ENCODE peak calls at places on chromosomes 13 and 19, in four cellular contexts. One of them, this sample, is unnamed.
A peak's percentile ranks its signal among the peaks of the same experiment; 100 is the strongest.

GRCh38 chr13:49279112-49279511 is 31.4 kb downstream of the CDADC1 start:
- DNase-seq in stimulated activated CD4-positive, alpha-beta T cell treated with anti-CD3 and anti-CD28 coated beads, Interleukin-2, amount 100 ng/mL, for 48 hours: no peak
- DNase-seq in activated CD8-positive, alpha-beta memory T cell treated with anti-CD3 and anti-CD28 coated beads for 48 hours: no peak
- DNase-seq in breast epithelium: no peak
- DNase-seq in this sample: no peak

GRCh38 chr13:92806215-92806614 is 420.4 kb upstream of the GPC6 start:
- DNase-seq in activated CD8-positive, alpha-beta memory T cell treated with anti-CD3 and anti-CD28 coated beads for 48 hours: no peak
- DNase-seq in stimulated activated CD4-positive, alpha-beta T cell treated with anti-CD3 and anti-CD28 coated beads, Interleukin-2, amount 100 ng/mL, for 48 hours: no peak
- DNase-seq in breast epithelium: no peak
- DNase-seq in this sample: no peak

GRCh38 chr19:23415561-23416191 is 20.4 kb upstream of the ZNF91 start:
- DNase-seq in activated CD8-positive, alpha-beta memory T cell treated with anti-CD3 and anti-CD28 coated beads for 48 hours: no peak
- DNase-seq in stimulated activated CD4-positive, alpha-beta T cell treated with anti-CD3 and anti-CD28 coated beads, Interleukin-2, amount 100 ng/mL, for 48 hours: no peak
- DNase-seq in breast epithelium: no peak
- DNase-seq in this sample: no peak

GRCh38 chr13:95301947-95302386 is 716 bp upstream of the ABCC4 start:
- DNase-seq in stimulated activated CD4-positive, alpha-beta T cell treated with anti-CD3 and anti-CD28 coated beads, Interleukin-2, amount 100 ng/mL, for 48 hours: no peak
- DNase-seq in activated CD8-positive, alpha-beta memory T cell treated with anti-CD3 and anti-CD28 coated beads for 48 hours: peak; percentile 11
- DNase-seq in breast epithelium: no peak
- DNase-seq in this sample: no peak

GRCh38 chr13:50577806-50578205 is 265.7 kb downstream of the DLEU7 start:
- DNase-seq in stimulated activated CD4-positive, alpha-beta T cell treated with anti-CD3 and anti-CD28 coated beads, Interleukin-2, amount 100 ng/mL, for 48 hours: no peak
- DNase-seq in breast epithelium: no peak
- DNase-seq in activated CD8-positive, alpha-beta memory T cell treated with anti-CD3 and anti-CD28 coated beads for 48 hours: no peak
- DNase-seq in this sample: no peak

GRCh38 chr19:31352782-31353651 is 3.8 kb upstream of the TSHZ3 start:
- DNase-seq in activated CD8-positive, alpha-beta memory T cell treated with anti-CD3 and anti-CD28 coated beads for 48 hours: no peak
- DNase-seq in stimulated activated CD4-positive, alpha-beta T cell treated with anti-CD3 and anti-CD28 coated beads, Interleukin-2, amount 100 ng/mL, for 48 hours: no peak
- DNase-seq in breast epithelium: no peak
- DNase-seq in this sample: no peak

GRCh38 chr19:38684078-38684861 is 36.8 kb downstream of the ACTN4 start:
- DNase-seq in activated CD8-positive, alpha-beta memory T cell treated with anti-CD3 and anti-CD28 coated beads for 48 hours: no peak
- DNase-seq in breast epithelium: no peak
- DNase-seq in stimulated activated CD4-positive, alpha-beta T cell treated with anti-CD3 and anti-CD28 coated beads, Interleukin-2, amount 100 ng/mL, for 48 hours: no peak
- DNase-seq in this sample: no peak

GRCh38 chr19:7916137-7916907 is 1.7 kb downstream of the TGFBR3L start:
- DNase-seq in stimulated activated CD4-positive, alpha-beta T cell treated with anti-CD3 and anti-CD28 coated beads, Interleukin-2, amount 100 ng/mL, for 48 hours: peak; percentile 45
- DNase-seq in breast epithelium: no peak
- DNase-seq in activated CD8-positive, alpha-beta memory T cell treated with anti-CD3 and anti-CD28 coated beads for 48 hours: no peak
- DNase-seq in this sample: no peak

GRCh38 chr13:74174810-74175209 is 40.6 kb upstream of the KLF12 start:
- DNase-seq in activated CD8-positive, alpha-beta memory T cell treated with anti-CD3 and anti-CD28 coated beads for 48 hours: no peak
- DNase-seq in breast epithelium: no peak
- DNase-seq in stimulated activated CD4-positive, alpha-beta T cell treated with anti-CD3 and anti-CD28 coated beads, Interleukin-2, amount 100 ng/mL, for 48 hours: no peak
- DNase-seq in this sample: no peak

GRCh38 chr19:35715981-35716734 is 1.6 kb upstream of the KMT2B start:
- DNase-seq in stimulated activated CD4-positive, alpha-beta T cell treated with anti-CD3 and anti-CD28 coated beads, Interleukin-2, amount 100 ng/mL, for 48 hours: no peak
- DNase-seq in activated CD8-positive, alpha-beta memory T cell treated with anti-CD3 and anti-CD28 coated beads for 48 hours: no peak
- DNase-seq in breast epithelium: peak; percentile 70
- DNase-seq in this sample: no peak

GRCh38 chr19:21321996-21322395 is 7.2 kb downstream of the ZNF708 start:
- DNase-seq in activated CD8-positive, alpha-beta memory T cell treated with anti-CD3 and anti-CD28 coated beads for 48 hours: no peak
- DNase-seq in breast epithelium: no peak
- DNase-seq in stimulated activated CD4-positive, alpha-beta T cell treated with anti-CD3 and anti-CD28 coated beads, Interleukin-2, amount 100 ng/mL, for 48 hours: no peak
- DNase-seq in this sample: no peak

GRCh38 chr13:110113284-110113764 is 193.6 kb downstream of the COL4A1 start:
- DNase-seq in stimulated activated CD4-positive, alpha-beta T cell treated with anti-CD3 and anti-CD28 coated beads, Interleukin-2, amount 100 ng/mL, for 48 hours: no peak
- DNase-seq in activated CD8-positive, alpha-beta memory T cell treated with anti-CD3 and anti-CD28 coated beads for 48 hours: no peak
- DNase-seq in breast epithelium: no peak
- DNase-seq in this sample: no peak

GRCh38 chr13:91647361-91647970 is 249.0 kb downstream of the GPC5 start:
- DNase-seq in activated CD8-positive, alpha-beta memory T cell treated with anti-CD3 and anti-CD28 coated beads for 48 hours: no peak
- DNase-seq in stimulated activated CD4-positive, alpha-beta T cell treated with anti-CD3 and anti-CD28 coated beads, Interleukin-2, amount 100 ng/mL, for 48 hours: no peak
- DNase-seq in breast epithelium: no peak
- DNase-seq in this sample: no peak

GRCh38 chr19:19653597-19654147 is 9.8 kb downstream of the ATP13A1 start:
- DNase-seq in activated CD8-positive, alpha-beta memory T cell treated with anti-CD3 and anti-CD28 coated beads for 48 hours: no peak
- DNase-seq in breast epithelium: no peak
- DNase-seq in stimulated activated CD4-positive, alpha-beta T cell treated with anti-CD3 and anti-CD28 coated beads, Interleukin-2, amount 100 ng/mL, for 48 hours: no peak
- DNase-seq in this sample: no peak

GRCh38 chr19:52343548-52343947 is 7.5 kb downstream of the ZNF610 start:
- DNase-seq in breast epithelium: peak; percentile 52
- DNase-seq in activated CD8-positive, alpha-beta memory T cell treated with anti-CD3 and anti-CD28 coated beads for 48 hours: no peak
- DNase-seq in stimulated activated CD4-positive, alpha-beta T cell treated with anti-CD3 and anti-CD28 coated beads, Interleukin-2, amount 100 ng/mL, for 48 hours: peak; percentile 32
- DNase-seq in this sample: peak; percentile 30

GRCh38 chr19:32619051-32619685 is 38.2 kb downstream of the PDCD5 start:
- DNase-seq in stimulated activated CD4-positive, alpha-beta T cell treated with anti-CD3 and anti-CD28 coated beads, Interleukin-2, amount 100 ng/mL, for 48 hours: no peak
- DNase-seq in activated CD8-positive, alpha-beta memory T cell treated with anti-CD3 and anti-CD28 coated beads for 48 hours: no peak
- DNase-seq in breast epithelium: no peak
- DNase-seq in this sample: no peak

GRCh38 chr13:102401755-102402154 is at the start of gene FGF14:
- DNase-seq in breast epithelium: no peak
- DNase-seq in activated CD8-positive, alpha-beta memory T cell treated with anti-CD3 and anti-CD28 coated beads for 48 hours: no peak
- DNase-seq in stimulated activated CD4-positive, alpha-beta T cell treated with anti-CD3 and anti-CD28 coated beads, Interleukin-2, amount 100 ng/mL, for 48 hours: no peak
- DNase-seq in this sample: no peak

GRCh38 chr13:73702419-73703071 is 431.7 kb downstream of the KLF12 start:
- DNase-seq in stimulated activated CD4-positive, alpha-beta T cell treated with anti-CD3 and anti-CD28 coated beads, Interleukin-2, amount 100 ng/mL, for 48 hours: no peak
- DNase-seq in activated CD8-positive, alpha-beta memory T cell treated with anti-CD3 and anti-CD28 coated beads for 48 hours: no peak
- DNase-seq in breast epithelium: no peak
- DNase-seq in this sample: no peak

GRCh38 chr13:29964181-29964845 is 113.9 kb upstream of the UBL3 start:
- DNase-seq in stimulated activated CD4-positive, alpha-beta T cell treated with anti-CD3 and anti-CD28 coated beads, Interleukin-2, amount 100 ng/mL, for 48 hours: no peak
- DNase-seq in breast epithelium: no peak
- DNase-seq in activated CD8-positive, alpha-beta memory T cell treated with anti-CD3 and anti-CD28 coated beads for 48 hours: no peak
- DNase-seq in this sample: no peak

GRCh38 chr13:100423375-100423774 is 165.2 kb downstream of the GGACT start:
- DNase-seq in activated CD8-positive, alpha-beta memory T cell treated with anti-CD3 and anti-CD28 coated beads for 48 hours: no peak
- DNase-seq in breast epithelium: no peak
- DNase-seq in stimulated activated CD4-positive, alpha-beta T cell treated with anti-CD3 and anti-CD28 coated beads, Interleukin-2, amount 100 ng/mL, for 48 hours: no peak
- DNase-seq in this sample: no peak

GRCh38 chr13:50386527-50387123 is 371.4 kb downstream of the KCNRG start:
- DNase-seq in stimulated activated CD4-positive, alpha-beta T cell treated with anti-CD3 and anti-CD28 coated beads, Interleukin-2, amount 100 ng/mL, for 48 hours: no peak
- DNase-seq in breast epithelium: no peak
- DNase-seq in activated CD8-positive, alpha-beta memory T cell treated with anti-CD3 and anti-CD28 coated beads for 48 hours: no peak
- DNase-seq in this sample: no peak

This sample was measured in pulmonary artery endothelial cell.